ENCODE peak calls at places on chromosomes 13 and 19, in five cellular contexts. V is immature natural killer cell, Z is EH, S is heart left ventricle, N is endothelial cell. Q is an unnamed sample.

GRCh38 chr13:25136872-25137623 is 35.0 kb downstream of the AMER2 start:
- DNase-seq in V (no peak), Z (no peak), S (no peak), N (no peak), Q (no peak)

GRCh38 chr13:43686557-43686956 is 100.2 kb downstream of the ENOX1 start:
- DNase-seq in V (no peak), Z (peak; percentile 96), S (no peak), N (no peak), Q (no peak)

GRCh38 chr13:28754698-28755545 is 36.2 kb upstream of the SLC46A3 start:
- DNase-seq in V (peak; percentile 4), Z (peak; percentile 80), S (peak; percentile 69), N (peak; percentile 34), Q (peak; percentile 9)

GRCh38 chr19:48970923-48971395 is 5.8 kb downstream of the FTL start:
- DNase-seq in V (peak; percentile 68), Z (peak; percentile 76), S (peak; percentile 91), N (peak; percentile 89), Q (peak; percentile 70)

GRCh38 chr19:13302521-13303270 is 152.5 kb downstream of the IER2 start:
- DNase-seq in V (no peak), Z (no peak), S (no peak), N (no peak), Q (no peak)

GRCh38 chr13:56351041-56351440 is 789.7 kb upstream of the PRR20A start:
- DNase-seq in V (no peak), Z (no peak), S (no peak), N (no peak), Q (no peak)

GRCh38 chr13:48233097-48233885 is at the start of gene ITM2B:
- DNase-seq in V (peak; percentile 74), Z (peak; percentile 77), S (peak; percentile 91), N (peak; percentile 72), Q (peak; percentile 49)

GRCh38 chr19:33186431-33186830 is 7.7 kb upstream of the LRP3 start:
- DNase-seq in V (no peak), Z (no peak), S (no peak), N (no peak), Q (no peak)

GRCh38 chr13:26813626-26814348 is 53.2 kb upstream of the GPR12 start:
- DNase-seq in V (no peak), Z (no peak), S (no peak), N (no peak), Q (no peak)

GRCh38 chr19:48271531-48272151 is 1.8 kb downstream of the ZNF114 start:
- DNase-seq in V (no peak), Z (peak; percentile 49), S (peak; percentile 60), N (peak; percentile 63), Q (no peak)

GRCh38 chr13:75610466-75610865 is 25.7 kb upstream of the LMO7 start:
- DNase-seq in V (no peak), Z (no peak), S (no peak), N (no peak), Q (no peak)